ENCODE peak calls at places on chromosomes 6 and 20, in seven cellular contexts. One of them, this sample, is unnamed.

GRCh38 chr20:37526238-37526838 is 1.3 kb downstream of the BLCAP start:
- DNase-seq in CD8-positive, alpha-beta T cell: no peak
- DNase-seq in RPMI8226: no peak
- DNase-seq in astrocyte of the spinal cord: peak
- DNase-seq in activated T-cell treated with anti-CD3 and anti-CD28 coated beads for 1 hour: no peak
- DNase-seq in colonic mucosa: peak
- DNase-seq in heart left ventricle: no peak
- DNase-seq in this sample: peak

GRCh38 chr6:49269190-49269589 is 193.9 kb downstream of the MMUT start:
- DNase-seq in CD8-positive, alpha-beta T cell: no peak
- DNase-seq in heart left ventricle: no peak
- DNase-seq in RPMI8226: no peak
- DNase-seq in astrocyte of the spinal cord: peak
- DNase-seq in colonic mucosa: no peak
- DNase-seq in activated T-cell treated with anti-CD3 and anti-CD28 coated beads for 1 hour: no peak
- DNase-seq in this sample: peak

GRCh38 chr6:13461352-13461751 is 26.0 kb downstream of the GFOD1 start:
- DNase-seq in heart left ventricle: no peak
- DNase-seq in activated T-cell treated with anti-CD3 and anti-CD28 coated beads for 1 hour: no peak
- DNase-seq in CD8-positive, alpha-beta T cell: no peak
- DNase-seq in RPMI8226: no peak
- DNase-seq in astrocyte of the spinal cord: no peak
- DNase-seq in colonic mucosa: no peak
- DNase-seq in this sample: no peak

GRCh38 chr6:133730881-133731280 is 158.0 kb upstream of the TCF21 start:
- DNase-seq in astrocyte of the spinal cord: no peak
- DNase-seq in heart left ventricle: no peak
- DNase-seq in RPMI8226: no peak
- DNase-seq in activated T-cell treated with anti-CD3 and anti-CD28 coated beads for 1 hour: no peak
- DNase-seq in CD8-positive, alpha-beta T cell: no peak
- DNase-seq in colonic mucosa: no peak
- DNase-seq in this sample: peak

GRCh38 chr6:122124908-122125307 is 274.5 kb upstream of the HSF2 start:
- DNase-seq in RPMI8226: no peak
- DNase-seq in heart left ventricle: no peak
- DNase-seq in activated T-cell treated with anti-CD3 and anti-CD28 coated beads for 1 hour: no peak
- DNase-seq in colonic mucosa: no peak
- DNase-seq in astrocyte of the spinal cord: no peak
- DNase-seq in CD8-positive, alpha-beta T cell: no peak
- DNase-seq in this sample: no peak

GRCh38 chr6:159061805-159062563 is 17.2 kb upstream of the TAGAP start:
- DNase-seq in activated T-cell treated with anti-CD3 and anti-CD28 coated beads for 1 hour: no peak
- DNase-seq in colonic mucosa: no peak
- DNase-seq in CD8-positive, alpha-beta T cell: no peak
- DNase-seq in astrocyte of the spinal cord: no peak
- DNase-seq in RPMI8226: no peak
- DNase-seq in heart left ventricle: no peak
- DNase-seq in this sample: no peak

GRCh38 chr20:1949711-1950110 is 44.1 kb downstream of the PDYN start:
- DNase-seq in colonic mucosa: no peak
- DNase-seq in heart left ventricle: no peak
- DNase-seq in astrocyte of the spinal cord: no peak
- DNase-seq in CD8-positive, alpha-beta T cell: no peak
- DNase-seq in activated T-cell treated with anti-CD3 and anti-CD28 coated beads for 1 hour: no peak
- DNase-seq in RPMI8226: no peak
- DNase-seq in this sample: no peak

GRCh38 chr6:30568245-30568644 is 3.0 kb upstream of the ABCF1 start:
- DNase-seq in colonic mucosa: no peak
- DNase-seq in CD8-positive, alpha-beta T cell: no peak
- DNase-seq in heart left ventricle: no peak
- DNase-seq in astrocyte of the spinal cord: no peak
- DNase-seq in RPMI8226: no peak
- DNase-seq in activated T-cell treated with anti-CD3 and anti-CD28 coated beads for 1 hour: no peak
- DNase-seq in this sample: no peak

GRCh38 chr6:9095671-9096260 is 660.4 kb upstream of the SLC35B3 start:
- DNase-seq in CD8-positive, alpha-beta T cell: no peak
- DNase-seq in astrocyte of the spinal cord: no peak
- DNase-seq in activated T-cell treated with anti-CD3 and anti-CD28 coated beads for 1 hour: no peak
- DNase-seq in RPMI8226: no peak
- DNase-seq in colonic mucosa: no peak
- DNase-seq in heart left ventricle: no peak
- DNase-seq in this sample: peak

GRCh38 chr20:23690581-23690980 is 1.7 kb upstream of the CST4 start:
- DNase-seq in colonic mucosa: no peak
- DNase-seq in activated T-cell treated with anti-CD3 and anti-CD28 coated beads for 1 hour: no peak
- DNase-seq in astrocyte of the spinal cord: no peak
- DNase-seq in CD8-positive, alpha-beta T cell: no peak
- DNase-seq in RPMI8226: no peak
- DNase-seq in heart left ventricle: no peak
- DNase-seq in this sample: peak

GRCh38 chr6:66772785-66773184 is 1065.8 kb upstream of the EYS start:
- DNase-seq in CD8-positive, alpha-beta T cell: no peak
- DNase-seq in heart left ventricle: no peak
- DNase-seq in astrocyte of the spinal cord: peak
- DNase-seq in RPMI8226: no peak
- DNase-seq in activated T-cell treated with anti-CD3 and anti-CD28 coated beads for 1 hour: no peak
- DNase-seq in colonic mucosa: no peak
- DNase-seq in this sample: no peak

GRCh38 chr6:3809515-3809891 is 39.7 kb upstream of the FAM50B start:
- DNase-seq in RPMI8226: no peak
- DNase-seq in CD8-positive, alpha-beta T cell: no peak
- DNase-seq in astrocyte of the spinal cord: no peak
- DNase-seq in heart left ventricle: no peak
- DNase-seq in colonic mucosa: no peak
- DNase-seq in activated T-cell treated with anti-CD3 and anti-CD28 coated beads for 1 hour: no peak
- DNase-seq in this sample: no peak

GRCh38 chr6:21099338-21100314 is 493.9 kb upstream of the SOX4 start:
- DNase-seq in heart left ventricle: no peak
- DNase-seq in astrocyte of the spinal cord: no peak
- DNase-seq in RPMI8226: no peak
- DNase-seq in activated T-cell treated with anti-CD3 and anti-CD28 coated beads for 1 hour: no peak
- DNase-seq in colonic mucosa: no peak
- DNase-seq in CD8-positive, alpha-beta T cell: no peak
- DNase-seq in this sample: no peak

GRCh38 chr20:36506253-36506652 is 35.1 kb upstream of the MYL9 start:
- DNase-seq in colonic mucosa: no peak
- DNase-seq in CD8-positive, alpha-beta T cell: no peak
- DNase-seq in heart left ventricle: no peak
- DNase-seq in RPMI8226: peak
- DNase-seq in astrocyte of the spinal cord: no peak
- DNase-seq in activated T-cell treated with anti-CD3 and anti-CD28 coated beads for 1 hour: no peak
- DNase-seq in this sample: no peak

GRCh38 chr6:81763968-81764367 is 11.5 kb upstream of the TENT5A start:
- DNase-seq in colonic mucosa: no peak
- DNase-seq in astrocyte of the spinal cord: no peak
- DNase-seq in RPMI8226: no peak
- DNase-seq in activated T-cell treated with anti-CD3 and anti-CD28 coated beads for 1 hour: no peak
- DNase-seq in heart left ventricle: no peak
- DNase-seq in CD8-positive, alpha-beta T cell: no peak
- DNase-seq in this sample: no peak

GRCh38 chr6:17173071-17173470 is 71.2 kb downstream of the STMND1 start:
- DNase-seq in activated T-cell treated with anti-CD3 and anti-CD28 coated beads for 1 hour: no peak
- DNase-seq in colonic mucosa: no peak
- DNase-seq in astrocyte of the spinal cord: no peak
- DNase-seq in heart left ventricle: no peak
- DNase-seq in CD8-positive, alpha-beta T cell: no peak
- DNase-seq in RPMI8226: no peak
- DNase-seq in this sample: no peak

GRCh38 chr6:93677297-93677965 is 258.1 kb upstream of the EPHA7 start:
- DNase-seq in CD8-positive, alpha-beta T cell: no peak
- DNase-seq in activated T-cell treated with anti-CD3 and anti-CD28 coated beads for 1 hour: no peak
- DNase-seq in heart left ventricle: no peak
- DNase-seq in astrocyte of the spinal cord: peak
- DNase-seq in colonic mucosa: no peak
- DNase-seq in RPMI8226: no peak
- DNase-seq in this sample: no peak

GRCh38 chr6:79842382-79843040 is 104.8 kb downstream of the ELOVL4 start:
- DNase-seq in colonic mucosa: no peak
- DNase-seq in RPMI8226: no peak
- DNase-seq in astrocyte of the spinal cord: no peak
- DNase-seq in CD8-positive, alpha-beta T cell: no peak
- DNase-seq in heart left ventricle: no peak
- DNase-seq in activated T-cell treated with anti-CD3 and anti-CD28 coated beads for 1 hour: no peak
- DNase-seq in this sample: no peak

GRCh38 chr6:125871365-125871764 is 80.6 kb downstream of the NCOA7 start:
- DNase-seq in astrocyte of the spinal cord: no peak
- DNase-seq in heart left ventricle: no peak
- DNase-seq in RPMI8226: no peak
- DNase-seq in CD8-positive, alpha-beta T cell: no peak
- DNase-seq in activated T-cell treated with anti-CD3 and anti-CD28 coated beads for 1 hour: no peak
- DNase-seq in colonic mucosa: no peak
- DNase-seq in this sample: no peak

GRCh38 chr6:56795852-56796532 is 153.3 kb upstream of the DST start:
- DNase-seq in colonic mucosa: no peak
- DNase-seq in CD8-positive, alpha-beta T cell: no peak
- DNase-seq in RPMI8226: no peak
- DNase-seq in astrocyte of the spinal cord: peak
- DNase-seq in activated T-cell treated with anti-CD3 and anti-CD28 coated beads for 1 hour: no peak
- DNase-seq in heart left ventricle: no peak
- DNase-seq in this sample: peak

GRCh38 chr20:18005170-18005989 is 36.6 kb downstream of the MGME1 start:
- DNase-seq in heart left ventricle: no peak
- DNase-seq in RPMI8226: peak
- DNase-seq in astrocyte of the spinal cord: no peak
- DNase-seq in CD8-positive, alpha-beta T cell: no peak
- DNase-seq in activated T-cell treated with anti-CD3 and anti-CD28 coated beads for 1 hour: no peak
- DNase-seq in colonic mucosa: no peak
- DNase-seq in this sample: peak

GRCh38 chr6:159059099-159059498 is 14.3 kb upstream of the TAGAP start:
- DNase-seq in heart left ventricle: no peak
- DNase-seq in CD8-positive, alpha-beta T cell: no peak
- DNase-seq in astrocyte of the spinal cord: no peak
- DNase-seq in activated T-cell treated with anti-CD3 and anti-CD28 coated beads for 1 hour: no peak
- DNase-seq in colonic mucosa: no peak
- DNase-seq in RPMI8226: no peak
- DNase-seq in this sample: no peak

GRCh38 chr20:46681032-46681854 is 8.0 kb downstream of the TP53RK start:
- DNase-seq in astrocyte of the spinal cord: peak
- DNase-seq in colonic mucosa: peak
- DNase-seq in heart left ventricle: no peak
- DNase-seq in RPMI8226: peak
- DNase-seq in activated T-cell treated with anti-CD3 and anti-CD28 coated beads for 1 hour: peak
- DNase-seq in CD8-positive, alpha-beta T cell: peak
- DNase-seq in this sample: peak

GRCh38 chr6:40753048-40753447 is 165.9 kb upstream of the LRFN2 start:
- DNase-seq in colonic mucosa: no peak
- DNase-seq in CD8-positive, alpha-beta T cell: no peak
- DNase-seq in RPMI8226: no peak
- DNase-seq in astrocyte of the spinal cord: no peak
- DNase-seq in activated T-cell treated with anti-CD3 and anti-CD28 coated beads for 1 hour: no peak
- DNase-seq in heart left ventricle: no peak
- DNase-seq in this sample: no peak

GRCh38 chr6:6386010-6386409 is 65.5 kb upstream of the F13A1 start:
- DNase-seq in astrocyte of the spinal cord: peak
- DNase-seq in CD8-positive, alpha-beta T cell: no peak
- DNase-seq in activated T-cell treated with anti-CD3 and anti-CD28 coated beads for 1 hour: no peak
- DNase-seq in colonic mucosa: no peak
- DNase-seq in heart left ventricle: no peak
- DNase-seq in RPMI8226: no peak
- DNase-seq in this sample: no peak

GRCh38 chr20:64149141-64149540 is 15.1 kb upstream of the MYT1 start:
- DNase-seq in colonic mucosa: no peak
- DNase-seq in heart left ventricle: peak
- DNase-seq in CD8-positive, alpha-beta T cell: no peak
- DNase-seq in astrocyte of the spinal cord: no peak
- DNase-seq in RPMI8226: no peak
- DNase-seq in activated T-cell treated with anti-CD3 and anti-CD28 coated beads for 1 hour: no peak
- DNase-seq in this sample: no peak

GRCh38 chr6:79713701-79714322 is 82.7 kb downstream of the SH3BGRL2 start:
- DNase-seq in RPMI8226: peak
- DNase-seq in heart left ventricle: peak
- DNase-seq in astrocyte of the spinal cord: peak
- DNase-seq in colonic mucosa: peak
- DNase-seq in CD8-positive, alpha-beta T cell: peak
- DNase-seq in activated T-cell treated with anti-CD3 and anti-CD28 coated beads for 1 hour: peak
- DNase-seq in this sample: peak

GRCh38 chr6:18263561-18264337 is 581 bp downstream of the DEK start:
- DNase-seq in activated T-cell treated with anti-CD3 and anti-CD28 coated beads for 1 hour: no peak
- DNase-seq in astrocyte of the spinal cord: peak
- DNase-seq in RPMI8226: peak
- DNase-seq in CD8-positive, alpha-beta T cell: no peak
- DNase-seq in heart left ventricle: peak
- DNase-seq in colonic mucosa: peak
- DNase-seq in this sample: peak

GRCh38 chr6:86609549-86610388 is 327.6 kb upstream of the HTR1E start:
- DNase-seq in CD8-positive, alpha-beta T cell: no peak
- DNase-seq in colonic mucosa: no peak
- DNase-seq in RPMI8226: no peak
- DNase-seq in heart left ventricle: no peak
- DNase-seq in activated T-cell treated with anti-CD3 and anti-CD28 coated beads for 1 hour: no peak
- DNase-seq in astrocyte of the spinal cord: no peak
- DNase-seq in this sample: no peak

GRCh38 chr20:44979090-44979621 is 12.8 kb downstream of the STK4 start:
- DNase-seq in RPMI8226: peak
- DNase-seq in astrocyte of the spinal cord: peak
- DNase-seq in CD8-positive, alpha-beta T cell: peak
- DNase-seq in heart left ventricle: no peak
- DNase-seq in colonic mucosa: peak
- DNase-seq in activated T-cell treated with anti-CD3 and anti-CD28 coated beads for 1 hour: peak
- DNase-seq in this sample: peak

GRCh38 chr6:93676506-93676905 is 257.1 kb upstream of the EPHA7 start:
- DNase-seq in astrocyte of the spinal cord: no peak
- DNase-seq in activated T-cell treated with anti-CD3 and anti-CD28 coated beads for 1 hour: no peak
- DNase-seq in heart left ventricle: no peak
- DNase-seq in CD8-positive, alpha-beta T cell: no peak
- DNase-seq in colonic mucosa: no peak
- DNase-seq in RPMI8226: no peak
- DNase-seq in this sample: no peak

GRCh38 chr6:41494212-41495115 is 51.7 kb upstream of the FOXP4 start:
- DNase-seq in RPMI8226: no peak
- DNase-seq in astrocyte of the spinal cord: no peak
- DNase-seq in activated T-cell treated with anti-CD3 and anti-CD28 coated beads for 1 hour: no peak
- DNase-seq in heart left ventricle: no peak
- DNase-seq in colonic mucosa: no peak
- DNase-seq in CD8-positive, alpha-beta T cell: no peak
- DNase-seq in this sample: no peak

GRCh38 chr6:36607782-36608386 is 13.7 kb downstream of the SRSF3 start:
- DNase-seq in heart left ventricle: no peak
- DNase-seq in CD8-positive, alpha-beta T cell: no peak
- DNase-seq in RPMI8226: no peak
- DNase-seq in astrocyte of the spinal cord: no peak
- DNase-seq in activated T-cell treated with anti-CD3 and anti-CD28 coated beads for 1 hour: no peak
- DNase-seq in colonic mucosa: no peak
- DNase-seq in this sample: no peak

GRCh38 chr20:16368645-16369292 is 204.5 kb downstream of the KIF16B start:
- DNase-seq in RPMI8226: no peak
- DNase-seq in activated T-cell treated with anti-CD3 and anti-CD28 coated beads for 1 hour: no peak
- DNase-seq in CD8-positive, alpha-beta T cell: no peak
- DNase-seq in heart left ventricle: no peak
- DNase-seq in astrocyte of the spinal cord: peak
- DNase-seq in colonic mucosa: no peak
- DNase-seq in this sample: peak